ENCODE peak calls at places on chromosomes 11 and 22, in eight cellular contexts. C is mucosa of descending colon; Q is uterus; T is AG10803; Y is EL; U is B cell; A is activated T-cell treated with anti-CD3 and anti-CD28 coated beads for 1 hour; W is activated CD4-positive, alpha-beta T cell treated with anti-CD3 and anti-CD28 coated beads for 24 hours. P is an unnamed sample.

GRCh38 chr11:69801513-69802335 is 17.5 kb downstream of the FGF3 start:
- DNase-seq in C (no peak), Q (no peak), T (no peak), Y (no peak), U (no peak), A (peak; percentile 8), W (peak; percentile 11), P (no peak)

GRCh38 chr22:45131749-45132148 is 32.0 kb upstream of the NUP50 start:
- DNase-seq in C (no peak), Q (no peak), T (no peak), Y (no peak), U (no peak), A (no peak), W (no peak), P (no peak)

GRCh38 chr11:34750692-34751405 is 130.0 kb downstream of the EHF start:
- DNase-seq in C (no peak), Q (no peak), T (no peak), Y (no peak), U (no peak), A (no peak), W (no peak), P (no peak)

GRCh38 chr22:22951035-22951434 is 63.4 kb downstream of the IGLL5 start:
- DNase-seq in C (no peak), Q (no peak), T (no peak), Y (no peak), U (no peak), A (no peak), W (no peak), P (no peak)

GRCh38 chr11:109972181-109972715 is 120.9 kb upstream of the ZC3H12C start:
- DNase-seq in C (no peak), Q (no peak), T (no peak), Y (no peak), U (no peak), A (no peak), W (no peak), P (no peak)

GRCh38 chr11:95917188-95918036 is 6.5 kb downstream of the MTMR2 start:
- DNase-seq in C (no peak), Q (no peak), T (no peak), Y (no peak), U (no peak), A (no peak), W (no peak), P (no peak)

GRCh38 chr11:45097721-45098493 is 48.5 kb upstream of the PRDM11 start:
- DNase-seq in C (no peak), Q (peak; percentile 39), T (peak; percentile 56), Y (peak; percentile 39), U (no peak), A (no peak), W (no peak), P (no peak)

GRCh38 chr11:93521086-93521485 is 22.1 kb downstream of the SMCO4 start:
- DNase-seq in C (no peak), Q (no peak), T (no peak), Y (no peak), U (no peak), A (no peak), W (no peak), P (no peak)

GRCh38 chr11:79028214-79028613 is 412.6 kb downstream of the TENM4 start:
- DNase-seq in C (no peak), Q (no peak), T (no peak), Y (no peak), U (no peak), A (no peak), W (no peak), P (no peak)